ENCODE peak calls at places on chromosome 20, in eight cellular contexts. C, O, S, Q, H, A, I and Z are unnamed samples.

GRCh38 chr20:61317966-61318520 is 66.0 kb downstream of the CDH4 start:
- DNase-seq in C (peak; percentile 41), O (no peak), S (no peak), Q (no peak), H (no peak), A (no peak), I (no peak), Z (no peak)

GRCh38 chr20:15542655-15543054 is 1030.6 kb downstream of the KIF16B start:
- DNase-seq in C (no peak), O (no peak), S (no peak), Q (no peak), H (no peak), A (no peak), I (no peak), Z (no peak)

GRCh38 chr20:1381753-1382591 is 10.9 kb downstream of the FKBP1A start:
- DNase-seq in C (no peak), O (no peak), S (no peak), Q (no peak), H (no peak), A (no peak), I (no peak), Z (no peak)

GRCh38 chr20:38246357-38247165 is 14.0 kb downstream of the KIAA1755 start:
- DNase-seq in C (peak; percentile 41), O (no peak), S (no peak), Q (no peak), H (no peak), A (no peak), I (peak; percentile 57), Z (no peak)

GRCh38 chr20:47905628-47906487 is 120.6 kb upstream of the SULF2 start:
- DNase-seq in C (no peak), O (no peak), S (no peak), Q (no peak), H (no peak), A (no peak), I (no peak), Z (no peak)

GRCh38 chr20:38445901-38446425 is 10.8 kb upstream of the SNHG17 start:
- DNase-seq in C (no peak), O (no peak), S (no peak), Q (no peak), H (no peak), A (no peak), I (no peak), Z (no peak)

GRCh38 chr20:4216142-4216735 is 200.9 kb upstream of the RNF24 start:
- DNase-seq in C (peak; percentile 19), O (no peak), S (no peak), Q (no peak), H (no peak), A (no peak), I (no peak), Z (no peak)

GRCh38 chr20:48025061-48025515 is 239.8 kb upstream of the SULF2 start:
- DNase-seq in C (no peak), O (no peak), S (no peak), Q (peak; percentile 47), H (no peak), A (no peak), I (no peak), Z (no peak)

GRCh38 chr20:10978713-10979112 is 304.9 kb upstream of the JAG1 start:
- DNase-seq in C (no peak), O (no peak), S (no peak), Q (no peak), H (no peak), A (no peak), I (no peak), Z (no peak)

GRCh38 chr20:11067359-11067758 is 393.6 kb upstream of the JAG1 start:
- DNase-seq in C (no peak), O (no peak), S (no peak), Q (no peak), H (no peak), A (no peak), I (no peak), Z (no peak)

GRCh38 chr20:43681991-43682410 is 15.1 kb downstream of the MYBL2 start:
- DNase-seq in C (peak; percentile 92), O (no peak), S (no peak), Q (no peak), H (no peak), A (no peak), I (no peak), Z (no peak)

GRCh38 chr20:48618052-48618451 is 209.7 kb downstream of the PREX1 start:
- DNase-seq in C (peak; percentile 66), O (no peak), S (no peak), Q (no peak), H (no peak), A (no peak), I (peak; percentile 61), Z (no peak)

GRCh38 chr20:2093883-2094282 is 7.7 kb upstream of the STK35 start:
- DNase-seq in C (no peak), O (no peak), S (no peak), Q (no peak), H (no peak), A (no peak), I (no peak), Z (no peak)

DNA sequence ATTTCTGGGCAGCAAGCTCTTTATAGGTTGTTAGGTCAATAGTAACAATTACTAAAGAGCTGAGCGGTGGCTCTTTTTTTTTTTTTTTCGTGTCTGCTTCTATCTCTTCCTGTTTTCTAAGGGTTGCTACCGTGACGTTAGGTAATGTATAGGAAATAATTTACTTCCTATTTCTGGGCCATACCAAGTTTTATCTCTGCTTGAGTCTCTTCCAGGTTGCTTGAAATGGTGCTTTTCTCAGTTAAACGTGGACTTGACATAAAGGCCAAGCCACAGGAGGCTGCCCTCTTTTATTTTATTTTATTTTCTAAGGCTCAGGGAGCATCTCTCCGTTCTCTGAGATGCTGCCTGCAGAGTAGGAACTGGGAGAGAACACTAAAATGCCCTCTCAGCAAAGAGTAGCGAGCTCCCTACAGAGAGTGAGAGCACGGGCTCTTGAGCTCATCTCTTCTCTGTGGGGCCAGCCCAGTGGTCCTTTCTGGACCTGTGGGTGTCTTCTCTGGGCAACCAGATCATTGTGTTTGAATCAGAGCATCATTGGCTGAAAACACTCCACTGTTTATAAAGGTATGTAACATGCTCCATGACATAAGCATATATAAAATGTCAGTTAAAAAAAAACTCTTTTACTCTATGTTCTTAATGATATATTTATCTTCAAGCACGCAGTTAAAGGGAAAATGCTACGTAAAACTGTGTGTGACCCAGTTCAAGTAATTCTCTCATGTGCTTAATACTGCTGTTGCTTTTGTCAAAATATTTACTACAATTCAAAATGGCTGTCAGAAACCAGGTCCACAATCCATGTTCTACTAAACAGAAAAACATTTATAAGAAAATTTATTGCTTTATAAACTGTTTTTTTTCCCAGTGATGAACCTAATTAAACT is at the start of gene ZNF831:
- DNase-seq in C (no peak), O (no peak), S (no peak), Q (no peak), H (no peak), A (no peak), I (no peak), Z (no peak)
- H3K4me1 ChIP-seq in C (peaks cover 59% of the 10 kb centered on the region), O (no peaks in the 10 kb centered on the region), S (peaks cover 4% of the 10 kb centered on the region), Q (no peaks in the 10 kb centered on the region), H (peaks cover 80% of the 10 kb centered on the region), A (no peaks in the 10 kb centered on the region), I (no peaks in the 10 kb centered on the region), Z (peaks cover 10% of the 10 kb centered on the region)

GRCh38 chr20:33882018-33882417 is 70.9 kb downstream of the CHMP4B start:
- DNase-seq in C (no peak), O (no peak), S (no peak), Q (no peak), H (no peak), A (no peak), I (no peak), Z (no peak)

GRCh38 chr20:33883164-33883563 is 72.0 kb downstream of the CHMP4B start:
- DNase-seq in C (no peak), O (no peak), S (no peak), Q (no peak), H (no peak), A (no peak), I (no peak), Z (no peak)

GRCh38 chr20:33880396-33880795 is 69.2 kb downstream of the CHMP4B start:
- DNase-seq in C (no peak), O (no peak), S (no peak), Q (no peak), H (no peak), A (no peak), I (no peak), Z (no peak)

GRCh38 chr20:33884633-33885032 is 73.5 kb downstream of the CHMP4B start:
- DNase-seq in C (no peak), O (no peak), S (no peak), Q (no peak), H (no peak), A (no peak), I (no peak), Z (no peak)

GRCh38 chr20:33882481-33882880 is 71.3 kb downstream of the CHMP4B start:
- DNase-seq in C (no peak), O (no peak), S (no peak), Q (no peak), H (no peak), A (no peak), I (no peak), Z (no peak)
- H3K4me1 ChIP-seq in C (peaks cover 7% of the 10 kb centered on the region), O (no peaks in the 10 kb centered on the region), S (no peaks in the 10 kb centered on the region), Q (peaks cover 10% of the 10 kb centered on the region), H (no peaks in the 10 kb centered on the region), A (no peaks in the 10 kb centered on the region), I (no peaks in the 10 kb centered on the region), Z (no peaks in the 10 kb centered on the region)

GRCh38 chr20:45354423-45355208 is 6.4 kb upstream of the SDC4 start:
- DNase-seq in C (no peak), O (no peak), S (no peak), Q (no peak), H (no peak), A (no peak), I (no peak), Z (no peak)

GRCh38 chr20:45355685-45356084 is 7.3 kb upstream of the SYS1 start:
- DNase-seq in C (no peak), O (no peak), S (no peak), Q (no peak), H (no peak), A (no peak), I (no peak), Z (no peak)

GRCh38 chr20:45353746-45354145 is 5.5 kb upstream of the SDC4 start:
- DNase-seq in C (no peak), O (no peak), S (no peak), Q (no peak), H (no peak), A (no peak), I (no peak), Z (no peak)

GRCh38 chr20:45352729-45353128 is 4.5 kb upstream of the SDC4 start:
- DNase-seq in C (no peak), O (no peak), S (no peak), Q (no peak), H (no peak), A (no peak), I (no peak), Z (no peak)

GRCh38 chr20:45355209-45355608 is 7.0 kb upstream of the SDC4 start:
- DNase-seq in C (no peak), O (no peak), S (no peak), Q (peak; percentile 51), H (no peak), A (no peak), I (no peak), Z (peak; percentile 57)
- H3K4me1 ChIP-seq in C (peaks cover 37% of the 10 kb centered on the region), O (peaks cover 48% of the 10 kb centered on the region), S (peaks cover 26% of the 10 kb centered on the region), Q (peaks cover 43% of the 10 kb centered on the region), H (no peaks in the 10 kb centered on the region), A (peaks cover 61% of the 10 kb centered on the region), I (peaks cover 34% of the 10 kb centered on the region), Z (peaks cover 13% of the 10 kb centered on the region)

DNA sequence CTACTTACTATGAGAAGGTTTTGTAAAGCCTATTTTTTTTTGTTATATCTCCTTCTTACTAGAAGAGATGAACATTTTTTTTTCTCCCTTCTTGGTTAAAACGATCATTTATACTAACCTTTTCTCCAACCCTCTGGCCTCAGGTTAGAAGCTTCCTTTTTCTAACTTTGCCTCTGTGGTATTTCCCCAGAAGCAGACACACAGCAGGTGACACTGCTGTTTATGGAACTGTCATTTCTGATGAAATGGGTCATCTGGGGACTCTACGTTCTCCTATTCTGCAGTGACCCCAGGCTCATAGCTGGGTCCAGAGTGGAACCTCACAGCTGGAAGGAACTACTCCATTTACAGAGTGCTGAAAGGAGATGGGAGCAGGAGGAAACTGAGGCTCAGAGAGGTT is 746.3 kb upstream of the CHD6 start:
- DNase-seq in C (no peak), O (no peak), S (no peak), Q (no peak), H (no peak), A (no peak), I (no peak), Z (no peak)
- H3K4me1 ChIP-seq in C (no peaks in the 10 kb centered on the region), O (no peaks in the 10 kb centered on the region), S (no peaks in the 10 kb centered on the region), Q (no peaks in the 10 kb centered on the region), H (no peaks in the 10 kb centered on the region), A (no peaks in the 10 kb centered on the region), I (no peaks in the 10 kb centered on the region), Z (no peaks in the 10 kb centered on the region)